ENCODE peak calls at places on chromosome 22, in six cellular contexts. One of them, this sample, is unnamed.

GRCh38 chr22:40247976-40248375 is 70.3 kb downstream of the TNRC6B start:
- DNase-seq in activated T-cell treated with anti-CD3 and anti-CD28 coated beads for 4 hours: no peak
- DNase-seq in AG09319: no peak
- DNase-seq in epithelial cell of esophagus: no peak
- DNase-seq in left lung: no peak
- DNase-seq in C1 segment of cervical spinal cord: no peak
- DNase-seq in this sample: no peak

GRCh38 chr22:28855355-28856094 is 27.8 kb upstream of the ZNRF3 start:
- DNase-seq in left lung: no peak
- DNase-seq in C1 segment of cervical spinal cord: peak
- DNase-seq in epithelial cell of esophagus: peak
- DNase-seq in AG09319: peak
- DNase-seq in activated T-cell treated with anti-CD3 and anti-CD28 coated beads for 4 hours: peak
- DNase-seq in this sample: peak

GRCh38 chr22:39396156-39396796 is 3.3 kb upstream of the TAB1 start:
- DNase-seq in AG09319: no peak
- DNase-seq in epithelial cell of esophagus: no peak
- DNase-seq in C1 segment of cervical spinal cord: peak
- DNase-seq in left lung: no peak
- DNase-seq in activated T-cell treated with anti-CD3 and anti-CD28 coated beads for 4 hours: no peak
- DNase-seq in this sample: no peak

GRCh38 chr22:23772315-23773246 is at the start of gene MMP11:
- DNase-seq in left lung: peak
- DNase-seq in AG09319: no peak
- DNase-seq in activated T-cell treated with anti-CD3 and anti-CD28 coated beads for 4 hours: peak
- DNase-seq in C1 segment of cervical spinal cord: no peak
- DNase-seq in epithelial cell of esophagus: peak
- DNase-seq in this sample: no peak

GRCh38 chr22:30909306-30909705 is 59.3 kb downstream of the MORC2 start:
- DNase-seq in C1 segment of cervical spinal cord: no peak
- DNase-seq in left lung: no peak
- DNase-seq in activated T-cell treated with anti-CD3 and anti-CD28 coated beads for 4 hours: no peak
- DNase-seq in AG09319: no peak
- DNase-seq in epithelial cell of esophagus: no peak
- DNase-seq in this sample: no peak

GRCh38 chr22:47165998-47166397 is 403.5 kb downstream of the TBC1D22A start:
- DNase-seq in activated T-cell treated with anti-CD3 and anti-CD28 coated beads for 4 hours: no peak
- DNase-seq in AG09319: no peak
- DNase-seq in epithelial cell of esophagus: no peak
- DNase-seq in C1 segment of cervical spinal cord: no peak
- DNase-seq in left lung: peak
- DNase-seq in this sample: no peak

GRCh38 chr22:33654173-33654890 is 265.9 kb downstream of the LARGE1 start:
- DNase-seq in AG09319: no peak
- DNase-seq in C1 segment of cervical spinal cord: no peak
- DNase-seq in epithelial cell of esophagus: no peak
- DNase-seq in activated T-cell treated with anti-CD3 and anti-CD28 coated beads for 4 hours: no peak
- DNase-seq in left lung: no peak
- DNase-seq in this sample: no peak

GRCh38 chr22:23750744-23751440 is at the start of gene ZNF70:
- DNase-seq in C1 segment of cervical spinal cord: peak
- DNase-seq in left lung: peak
- DNase-seq in activated T-cell treated with anti-CD3 and anti-CD28 coated beads for 4 hours: peak
- DNase-seq in epithelial cell of esophagus: peak
- DNase-seq in AG09319: peak
- DNase-seq in this sample: peak

This sample was measured in head of caudate nucleus.